ENCODE peak calls at places on chromosomes 2 and 18, in eight cellular contexts. One of them, this sample, is unnamed.

GRCh38 chr2:112161431-112162145 is 23.4 kb downstream of the FBLN7 start:
- DNase-seq in Panc1: no peak
- DNase-seq in lower leg skin: peak; percentile 70
- DNase-seq in body of pancreas: no peak
- DNase-seq in hepatocyte: no peak
- DNase-seq in cardiac fibroblast: no peak
- DNase-seq in adrenal gland: no peak
- DNase-seq in pancreas: no peak
- DNase-seq in this sample: no peak

GRCh38 chr2:234955971-234956509 is 4.2 kb downstream of the SH3BP4 start:
- DNase-seq in Panc1: no peak
- DNase-seq in lower leg skin: peak; percentile 46
- DNase-seq in body of pancreas: peak; percentile 48
- DNase-seq in hepatocyte: no peak
- DNase-seq in cardiac fibroblast: no peak
- DNase-seq in adrenal gland: no peak
- DNase-seq in pancreas: no peak
- DNase-seq in this sample: no peak

GRCh38 chr18:53864758-53865157 is 359.7 kb downstream of the MBD2 start:
- DNase-seq in Panc1: no peak
- DNase-seq in lower leg skin: no peak
- DNase-seq in body of pancreas: no peak
- DNase-seq in hepatocyte: no peak
- DNase-seq in cardiac fibroblast: peak; percentile 1
- DNase-seq in adrenal gland: no peak
- DNase-seq in pancreas: no peak
- DNase-seq in this sample: no peak

GRCh38 chr2:24038786-24039499 is 8.2 kb downstream of the WDCP start:
- DNase-seq in Panc1: no peak
- DNase-seq in lower leg skin: no peak
- DNase-seq in body of pancreas: no peak
- DNase-seq in hepatocyte: no peak
- DNase-seq in cardiac fibroblast: no peak
- DNase-seq in adrenal gland: no peak
- DNase-seq in pancreas: no peak
- DNase-seq in this sample: no peak

GRCh38 chr18:26133652-26134051 is at the start of gene PSMA8:
- DNase-seq in Panc1: no peak
- DNase-seq in lower leg skin: no peak
- DNase-seq in body of pancreas: peak; percentile 14
- DNase-seq in hepatocyte: peak; percentile 14
- DNase-seq in cardiac fibroblast: no peak
- DNase-seq in adrenal gland: no peak
- DNase-seq in pancreas: peak; percentile 20
- DNase-seq in this sample: no peak

GRCh38 chr2:64007924-64008323 is 11.3 kb downstream of the VPS54 start:
- DNase-seq in Panc1: no peak
- DNase-seq in lower leg skin: no peak
- DNase-seq in body of pancreas: no peak
- DNase-seq in hepatocyte: no peak
- DNase-seq in cardiac fibroblast: no peak
- DNase-seq in adrenal gland: no peak
- DNase-seq in pancreas: no peak
- DNase-seq in this sample: no peak

GRCh38 chr2:75315436-75315835 is 116.1 kb upstream of the TACR1 start:
- DNase-seq in Panc1: no peak
- DNase-seq in lower leg skin: no peak
- DNase-seq in body of pancreas: no peak
- DNase-seq in hepatocyte: no peak
- DNase-seq in cardiac fibroblast: no peak
- DNase-seq in adrenal gland: no peak
- DNase-seq in pancreas: no peak
- DNase-seq in this sample: no peak

GRCh38 chr2:33522571-33522970 is 46.1 kb downstream of the RASGRP3 start:
- DNase-seq in Panc1: no peak
- DNase-seq in lower leg skin: no peak
- DNase-seq in body of pancreas: no peak
- DNase-seq in hepatocyte: no peak
- DNase-seq in cardiac fibroblast: no peak
- DNase-seq in adrenal gland: no peak
- DNase-seq in pancreas: no peak
- DNase-seq in this sample: no peak

GRCh38 chr2:127580167-127581049 is 44.9 kb downstream of the MYO7B start:
- DNase-seq in Panc1: no peak
- DNase-seq in lower leg skin: peak; percentile 73
- DNase-seq in body of pancreas: no peak
- DNase-seq in hepatocyte: no peak
- DNase-seq in cardiac fibroblast: no peak
- DNase-seq in adrenal gland: no peak
- DNase-seq in pancreas: no peak
- DNase-seq in this sample: no peak

GRCh38 chr2:101307950-101308431 is 510 bp downstream of the RNF149 start:
- DNase-seq in Panc1: no peak
- DNase-seq in lower leg skin: peak; percentile 88
- DNase-seq in body of pancreas: peak; percentile 32
- DNase-seq in hepatocyte: peak; percentile 48
- DNase-seq in cardiac fibroblast: peak; percentile 29
- DNase-seq in adrenal gland: peak; percentile 25
- DNase-seq in pancreas: no peak
- DNase-seq in this sample: peak; percentile 25
- TF ChIP-seq CTCF in Panc1: no peak
- TF ChIP-seq CTCF in lower leg skin: no peak
- TF ChIP-seq CTCF in body of pancreas: no peak
- TF ChIP-seq CTCF in hepatocyte: no peak
- TF ChIP-seq CTCF in cardiac fibroblast: no peak
- TF ChIP-seq CTCF in adrenal gland: no peak
- TF ChIP-seq CTCF in pancreas: no peak
- TF ChIP-seq CTCF in this sample: no peak

GRCh38 chr18:22912835-22913234 is 20.3 kb upstream of the RBBP8 start:
- DNase-seq in Panc1: no peak
- DNase-seq in lower leg skin: no peak
- DNase-seq in body of pancreas: no peak
- DNase-seq in hepatocyte: no peak
- DNase-seq in cardiac fibroblast: peak; percentile 48
- DNase-seq in adrenal gland: no peak
- DNase-seq in pancreas: no peak
- DNase-seq in this sample: no peak
- H3K4me3 ChIP-seq in Panc1: no peak overlapping the region
- H3K4me3 ChIP-seq in lower leg skin: no peak overlapping the region
- H3K4me3 ChIP-seq in body of pancreas: no peak overlapping the region
- H3K4me3 ChIP-seq in hepatocyte: no peak overlapping the region
- H3K4me3 ChIP-seq in cardiac fibroblast: no peak overlapping the region
- H3K4me3 ChIP-seq in adrenal gland: no peak overlapping the region
- H3K4me3 ChIP-seq in pancreas: no peak overlapping the region
- H3K4me3 ChIP-seq in this sample: no peak overlapping the region

DNA sequence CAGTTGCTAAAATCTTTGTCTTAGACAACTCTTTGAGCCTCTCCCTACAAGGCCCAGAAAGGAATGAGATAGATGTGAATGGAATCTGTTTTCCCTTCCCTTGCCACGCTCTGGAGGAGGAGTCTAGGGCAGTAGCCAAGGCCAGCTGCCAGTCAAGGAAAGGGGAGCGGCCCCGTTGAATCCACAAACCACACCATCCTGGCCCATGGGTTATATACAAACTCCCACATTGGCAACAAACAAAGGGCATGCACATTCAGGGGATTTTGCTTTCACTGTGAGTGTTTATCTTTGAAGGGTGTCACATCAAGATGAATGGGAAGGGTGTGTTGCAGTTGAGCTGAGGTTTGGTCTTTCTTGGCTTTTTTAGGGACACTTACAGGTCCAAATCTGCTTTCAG is 6.0 kb upstream of the CASP8 start:
- DNase-seq in Panc1: no peak
- DNase-seq in lower leg skin: no peak
- DNase-seq in body of pancreas: peak; percentile 50
- DNase-seq in hepatocyte: no peak
- DNase-seq in cardiac fibroblast: peak; percentile 45
- DNase-seq in adrenal gland: peak; percentile 73
- DNase-seq in pancreas: no peak
- DNase-seq in this sample: no peak
- TF ChIP-seq CTCF in Panc1: no peak
- TF ChIP-seq CTCF in lower leg skin: no peak
- TF ChIP-seq CTCF in body of pancreas: no peak
- TF ChIP-seq CTCF in hepatocyte: no peak
- TF ChIP-seq CTCF in cardiac fibroblast: no peak
- TF ChIP-seq CTCF in adrenal gland: no peak
- TF ChIP-seq CTCF in pancreas: no peak
- TF ChIP-seq CTCF in this sample: no peak

GRCh38 chr2:46076251-46076650 is 221.0 kb upstream of the EPAS1 start:
- DNase-seq in Panc1: no peak
- DNase-seq in lower leg skin: no peak
- DNase-seq in body of pancreas: no peak
- DNase-seq in hepatocyte: no peak
- DNase-seq in cardiac fibroblast: peak; percentile 19
- DNase-seq in adrenal gland: no peak
- DNase-seq in pancreas: no peak
- DNase-seq in this sample: no peak
- H3K4me3 ChIP-seq in Panc1: no peak overlapping the region
- H3K4me3 ChIP-seq in lower leg skin: no peak overlapping the region
- H3K4me3 ChIP-seq in body of pancreas: no peak overlapping the region
- H3K4me3 ChIP-seq in hepatocyte: no peak overlapping the region
- H3K4me3 ChIP-seq in cardiac fibroblast: no peak overlapping the region
- H3K4me3 ChIP-seq in adrenal gland: no peak overlapping the region
- H3K4me3 ChIP-seq in pancreas: no peak overlapping the region
- H3K4me3 ChIP-seq in this sample: no peak overlapping the region

GRCh38 chr2:240387669-240388358 is 47.6 kb upstream of the GPC1 start:
- DNase-seq in Panc1: peak; percentile 52
- DNase-seq in lower leg skin: no peak
- DNase-seq in body of pancreas: peak; percentile 28
- DNase-seq in hepatocyte: peak; percentile 69
- DNase-seq in cardiac fibroblast: peak; percentile 94
- DNase-seq in adrenal gland: peak; percentile 97
- DNase-seq in pancreas: peak; percentile 34
- DNase-seq in this sample: no peak
- TF ChIP-seq CTCF in Panc1: no peak
- TF ChIP-seq CTCF in lower leg skin: no peak
- TF ChIP-seq CTCF in body of pancreas: no peak
- TF ChIP-seq CTCF in hepatocyte: no peak
- TF ChIP-seq CTCF in cardiac fibroblast: no peak
- TF ChIP-seq CTCF in adrenal gland: no peak
- TF ChIP-seq CTCF in pancreas: no peak
- TF ChIP-seq CTCF in this sample: no peak